ENCODE peak calls at places on chromosomes 6 and 20, in six cellular contexts. N is astrocyte of the spinal cord, K is pancreas, J is ovary, I is fibroblast of pulmonary artery, E is stomach. D is an unnamed sample.

GRCh38 chr20:38393259-38393658 is 41.9 kb downstream of the SNHG17 start:
- DNase-seq in J (no peak), K (no peak), E (no peak), I (no peak), N (no peak), D (no peak)

GRCh38 chr6:16352258-16352635 is 113.9 kb downstream of the GMPR start:
- DNase-seq in N (peak; percentile 70), E (no peak), J (no peak), K (no peak), I (peak; percentile 76), D (no peak)

GRCh38 chr20:25249198-25249931 is 1.5 kb downstream of the PYGB start:
- DNase-seq in J (no peak), E (no peak), I (peak; percentile 31), N (peak; percentile 29), K (no peak), D (no peak)

GRCh38 chr6:27442932-27443331 is 30.0 kb downstream of the ZNF184 start:
- DNase-seq in J (no peak), E (no peak), N (no peak), I (no peak), K (no peak), D (no peak)

GRCh38 chr6:31299947-31300346 is 28.1 kb upstream of the HLA-C start:
- DNase-seq in I (no peak), N (no peak), J (no peak), E (no peak), K (no peak), D (no peak)

GRCh38 chr6:92110390-92110789 is 1309.0 kb downstream of the EPHA7 start:
- DNase-seq in J (no peak), E (no peak), N (no peak), I (no peak), K (no peak), D (no peak)

GRCh38 chr20:55348201-55348600 is 657.1 kb downstream of the CBLN4 start:
- DNase-seq in N (no peak), I (no peak), K (no peak), J (no peak), E (no peak), D (no peak)

GRCh38 chr20:18722381-18722780 is 91.2 kb upstream of the SCP2D1 start:
- DNase-seq in I (no peak), E (no peak), J (no peak), K (no peak), N (peak; percentile 25), D (no peak)

GRCh38 chr20:4720121-4720976 is 1.4 kb upstream of the PRND start:
- DNase-seq in K (peak; percentile 68), E (peak; percentile 72), N (peak; percentile 71), J (peak; percentile 80), I (peak; percentile 81), D (no peak)
- H3K4me3 ChIP-seq in K (no peak overlapping the region), E (no peak overlapping the region), N (no peak overlapping the region), J (no peak overlapping the region), I (no peak overlapping the region), D (no peak overlapping the region)

GRCh38 chr6:165664553-165665383 is 1.7 kb upstream of the PDE10A start:
- DNase-seq in N (no peak), I (peak; percentile 51), J (no peak), K (no peak), E (no peak), D (no peak)

GRCh38 chr6:165665384-165665672 is 2.3 kb upstream of the PDE10A start:
- DNase-seq in I (no peak), J (no peak), N (no peak), E (no peak), K (no peak), D (no peak)

GRCh38 chr6:165663736-165664552 is 903 bp upstream of the PDE10A start:
- DNase-seq in E (no peak), I (no peak), N (no peak), J (peak; percentile 28), K (no peak), D (no peak)

GRCh38 chr6:165671222-165671715 is 8.2 kb upstream of the PDE10A start:
- DNase-seq in E (no peak), J (no peak), N (no peak), I (no peak), K (no peak), D (no peak)

GRCh38 chr6:165668951-165669350 is 5.9 kb upstream of the PDE10A start:
- DNase-seq in J (no peak), E (no peak), K (no peak), I (no peak), N (no peak), D (no peak)
- TF ChIP-seq CTCF in J (no peak), E (no peak), K (no peak), I (no peak), N (no peak), D (no peak)

GRCh38 chr6:127860723-127861122 is 40.1 kb downstream of the THEMIS start:
- DNase-seq in J (no peak), N (no peak), I (no peak), K (no peak), E (no peak), D (no peak)
- H3K4me3 ChIP-seq in J (no peak overlapping the region), N (no peak overlapping the region), I (no peak overlapping the region), K (no peak overlapping the region), E (no peak overlapping the region), D (no peak overlapping the region)

DNA sequence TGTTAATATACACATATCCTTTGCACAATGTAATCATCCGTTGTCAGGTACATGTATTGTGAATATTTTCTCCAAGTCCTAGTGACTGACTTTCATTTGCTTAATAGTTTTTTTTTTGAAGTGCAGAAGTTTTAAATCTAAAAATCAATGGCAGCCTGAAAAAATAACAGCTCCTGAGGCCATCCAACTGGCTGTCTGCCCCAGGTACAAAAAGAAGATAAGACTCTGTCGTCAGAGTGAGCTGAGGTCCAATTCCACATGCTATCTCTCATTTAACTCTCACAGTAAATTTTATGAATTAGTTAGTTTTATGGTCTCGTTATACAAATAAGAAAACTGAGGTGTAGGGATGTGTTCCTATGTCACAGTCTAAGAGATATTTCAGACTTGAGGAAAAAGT is 21.0 kb upstream of the SLPI start:
- DNase-seq in E (no peak), J (no peak), N (no peak), I (no peak), K (no peak), D (no peak)
- TF ChIP-seq CTCF in E (no peak), J (no peak), N (no peak), I (no peak), K (no peak), D (no peak)

D was measured in retinal pigment epithelial cell.